ENCODE peak calls at places on chromosomes 12 and 14, in ten cellular contexts. One of them, this sample, is unnamed.
A peak's percentile ranks its signal among the peaks of the same experiment; 100 is the strongest.

GRCh38 chr12:46921754-46922113 is 95.9 kb upstream of the SLC38A4 start:
- DNase-seq in MCF 10A: peak; percentile 24
- DNase-seq in SK-N-DZ: no peak
- DNase-seq in activated CD8-positive, alpha-beta memory T cell treated with anti-CD3 and anti-CD28 coated beads for 48 hours: no peak
- DNase-seq in heart left ventricle: no peak
- DNase-seq in dermis blood vessel endothelial cell: no peak
- DNase-seq in naive B cell: no peak
- DNase-seq in C1 segment of cervical spinal cord: no peak
- DNase-seq in HS-5: no peak
- DNase-seq in stimulated activated naive CD8-positive, alpha-beta T cell treated with anti-CD3 and anti-CD28 coated beads, Interleukin-15, amount 100 ng/mL, for 72 hours: no peak
- DNase-seq in this sample: no peak

GRCh38 chr12:76480800-76481199 is 78.8 kb downstream of the OSBPL8 start:
- DNase-seq in stimulated activated naive CD8-positive, alpha-beta T cell treated with anti-CD3 and anti-CD28 coated beads, Interleukin-15, amount 100 ng/mL, for 72 hours: no peak
- DNase-seq in activated CD8-positive, alpha-beta memory T cell treated with anti-CD3 and anti-CD28 coated beads for 48 hours: no peak
- DNase-seq in MCF 10A: no peak
- DNase-seq in dermis blood vessel endothelial cell: peak; percentile 13
- DNase-seq in SK-N-DZ: no peak
- DNase-seq in heart left ventricle: no peak
- DNase-seq in naive B cell: no peak
- DNase-seq in C1 segment of cervical spinal cord: no peak
- DNase-seq in HS-5: no peak
- DNase-seq in this sample: no peak

GRCh38 chr14:68663385-68664076 is 129.3 kb downstream of the ZFP36L1 start:
- DNase-seq in HS-5: no peak
- DNase-seq in C1 segment of cervical spinal cord: no peak
- DNase-seq in activated CD8-positive, alpha-beta memory T cell treated with anti-CD3 and anti-CD28 coated beads for 48 hours: peak; percentile 38
- DNase-seq in heart left ventricle: no peak
- DNase-seq in MCF 10A: peak; percentile 43
- DNase-seq in naive B cell: no peak
- DNase-seq in stimulated activated naive CD8-positive, alpha-beta T cell treated with anti-CD3 and anti-CD28 coated beads, Interleukin-15, amount 100 ng/mL, for 72 hours: peak; percentile 46
- DNase-seq in SK-N-DZ: no peak
- DNase-seq in dermis blood vessel endothelial cell: no peak
- DNase-seq in this sample: no peak

GRCh38 chr12:111093428-111094142 is 173.2 kb upstream of the MYL2 start:
- DNase-seq in C1 segment of cervical spinal cord: no peak
- DNase-seq in naive B cell: peak; percentile 49
- DNase-seq in activated CD8-positive, alpha-beta memory T cell treated with anti-CD3 and anti-CD28 coated beads for 48 hours: no peak
- DNase-seq in stimulated activated naive CD8-positive, alpha-beta T cell treated with anti-CD3 and anti-CD28 coated beads, Interleukin-15, amount 100 ng/mL, for 72 hours: no peak
- DNase-seq in SK-N-DZ: no peak
- DNase-seq in MCF 10A: no peak
- DNase-seq in heart left ventricle: no peak
- DNase-seq in HS-5: no peak
- DNase-seq in dermis blood vessel endothelial cell: no peak
- DNase-seq in this sample: no peak

GRCh38 chr14:85420707-85421106 is 109.2 kb upstream of the FLRT2 start:
- DNase-seq in MCF 10A: no peak
- DNase-seq in dermis blood vessel endothelial cell: no peak
- DNase-seq in heart left ventricle: no peak
- DNase-seq in SK-N-DZ: no peak
- DNase-seq in activated CD8-positive, alpha-beta memory T cell treated with anti-CD3 and anti-CD28 coated beads for 48 hours: no peak
- DNase-seq in HS-5: no peak
- DNase-seq in stimulated activated naive CD8-positive, alpha-beta T cell treated with anti-CD3 and anti-CD28 coated beads, Interleukin-15, amount 100 ng/mL, for 72 hours: no peak
- DNase-seq in C1 segment of cervical spinal cord: no peak
- DNase-seq in naive B cell: no peak
- DNase-seq in this sample: no peak

GRCh38 chr12:101655400-101655799 is 42.0 kb upstream of the CHPT1 start:
- DNase-seq in stimulated activated naive CD8-positive, alpha-beta T cell treated with anti-CD3 and anti-CD28 coated beads, Interleukin-15, amount 100 ng/mL, for 72 hours: no peak
- DNase-seq in heart left ventricle: no peak
- DNase-seq in HS-5: no peak
- DNase-seq in naive B cell: no peak
- DNase-seq in MCF 10A: peak; percentile 6
- DNase-seq in activated CD8-positive, alpha-beta memory T cell treated with anti-CD3 and anti-CD28 coated beads for 48 hours: no peak
- DNase-seq in C1 segment of cervical spinal cord: no peak
- DNase-seq in SK-N-DZ: no peak
- DNase-seq in dermis blood vessel endothelial cell: no peak
- DNase-seq in this sample: no peak

GRCh38 chr14:76720382-76720813 is 40.9 kb upstream of the VASH1 start:
- DNase-seq in stimulated activated naive CD8-positive, alpha-beta T cell treated with anti-CD3 and anti-CD28 coated beads, Interleukin-15, amount 100 ng/mL, for 72 hours: no peak
- DNase-seq in SK-N-DZ: peak; percentile 74
- DNase-seq in HS-5: no peak
- DNase-seq in activated CD8-positive, alpha-beta memory T cell treated with anti-CD3 and anti-CD28 coated beads for 48 hours: no peak
- DNase-seq in dermis blood vessel endothelial cell: peak; percentile 88
- DNase-seq in naive B cell: no peak
- DNase-seq in MCF 10A: peak; percentile 35
- DNase-seq in heart left ventricle: peak; percentile 89
- DNase-seq in C1 segment of cervical spinal cord: no peak
- DNase-seq in this sample: no peak

GRCh38 chr14:51828017-51828797 is 32.2 kb upstream of the GNG2 start:
- DNase-seq in naive B cell: peak; percentile 45
- DNase-seq in C1 segment of cervical spinal cord: no peak
- DNase-seq in activated CD8-positive, alpha-beta memory T cell treated with anti-CD3 and anti-CD28 coated beads for 48 hours: peak; percentile 53
- DNase-seq in HS-5: no peak
- DNase-seq in MCF 10A: peak; percentile 72
- DNase-seq in heart left ventricle: peak; percentile 33
- DNase-seq in stimulated activated naive CD8-positive, alpha-beta T cell treated with anti-CD3 and anti-CD28 coated beads, Interleukin-15, amount 100 ng/mL, for 72 hours: peak; percentile 48
- DNase-seq in SK-N-DZ: no peak
- DNase-seq in dermis blood vessel endothelial cell: no peak
- DNase-seq in this sample: no peak

GRCh38 chr14:35883677-35884293 is 57.6 kb downstream of the BRMS1L start:
- DNase-seq in MCF 10A: peak; percentile 41
- DNase-seq in SK-N-DZ: peak; percentile 17
- DNase-seq in activated CD8-positive, alpha-beta memory T cell treated with anti-CD3 and anti-CD28 coated beads for 48 hours: no peak
- DNase-seq in dermis blood vessel endothelial cell: peak; percentile 54
- DNase-seq in stimulated activated naive CD8-positive, alpha-beta T cell treated with anti-CD3 and anti-CD28 coated beads, Interleukin-15, amount 100 ng/mL, for 72 hours: peak; percentile 5
- DNase-seq in C1 segment of cervical spinal cord: no peak
- DNase-seq in heart left ventricle: no peak
- DNase-seq in naive B cell: no peak
- DNase-seq in HS-5: no peak
- DNase-seq in this sample: peak; percentile 73

GRCh38 chr14:74207943-74208342 is 31.3 kb upstream of the VSX2 start:
- DNase-seq in SK-N-DZ: no peak
- DNase-seq in C1 segment of cervical spinal cord: no peak
- DNase-seq in heart left ventricle: no peak
- DNase-seq in HS-5: no peak
- DNase-seq in naive B cell: no peak
- DNase-seq in MCF 10A: no peak
- DNase-seq in activated CD8-positive, alpha-beta memory T cell treated with anti-CD3 and anti-CD28 coated beads for 48 hours: no peak
- DNase-seq in dermis blood vessel endothelial cell: peak; percentile 21
- DNase-seq in stimulated activated naive CD8-positive, alpha-beta T cell treated with anti-CD3 and anti-CD28 coated beads, Interleukin-15, amount 100 ng/mL, for 72 hours: no peak
- DNase-seq in this sample: no peak

GRCh38 chr14:41662780-41663477 is 56.3 kb downstream of the LRFN5 start:
- DNase-seq in C1 segment of cervical spinal cord: no peak
- DNase-seq in SK-N-DZ: no peak
- DNase-seq in heart left ventricle: no peak
- DNase-seq in stimulated activated naive CD8-positive, alpha-beta T cell treated with anti-CD3 and anti-CD28 coated beads, Interleukin-15, amount 100 ng/mL, for 72 hours: no peak
- DNase-seq in naive B cell: no peak
- DNase-seq in activated CD8-positive, alpha-beta memory T cell treated with anti-CD3 and anti-CD28 coated beads for 48 hours: no peak
- DNase-seq in dermis blood vessel endothelial cell: no peak
- DNase-seq in HS-5: no peak
- DNase-seq in MCF 10A: no peak
- DNase-seq in this sample: no peak

GRCh38 chr14:28298156-28298555 is 468.4 kb upstream of the FOXG1 start:
- DNase-seq in C1 segment of cervical spinal cord: no peak
- DNase-seq in HS-5: no peak
- DNase-seq in MCF 10A: peak; percentile 6
- DNase-seq in SK-N-DZ: no peak
- DNase-seq in naive B cell: no peak
- DNase-seq in heart left ventricle: no peak
- DNase-seq in dermis blood vessel endothelial cell: no peak
- DNase-seq in stimulated activated naive CD8-positive, alpha-beta T cell treated with anti-CD3 and anti-CD28 coated beads, Interleukin-15, amount 100 ng/mL, for 72 hours: no peak
- DNase-seq in activated CD8-positive, alpha-beta memory T cell treated with anti-CD3 and anti-CD28 coated beads for 48 hours: no peak
- DNase-seq in this sample: no peak

GRCh38 chr14:33686856-33687255 is 264.0 kb downstream of the EGLN3 start:
- DNase-seq in MCF 10A: no peak
- DNase-seq in naive B cell: no peak
- DNase-seq in heart left ventricle: no peak
- DNase-seq in stimulated activated naive CD8-positive, alpha-beta T cell treated with anti-CD3 and anti-CD28 coated beads, Interleukin-15, amount 100 ng/mL, for 72 hours: no peak
- DNase-seq in dermis blood vessel endothelial cell: no peak
- DNase-seq in C1 segment of cervical spinal cord: no peak
- DNase-seq in SK-N-DZ: no peak
- DNase-seq in HS-5: no peak
- DNase-seq in activated CD8-positive, alpha-beta memory T cell treated with anti-CD3 and anti-CD28 coated beads for 48 hours: no peak
- DNase-seq in this sample: no peak

GRCh38 chr12:51980051-51980808 is 26.5 kb upstream of the TAMALIN start:
- DNase-seq in SK-N-DZ: peak; percentile 68
- DNase-seq in MCF 10A: peak; percentile 80
- DNase-seq in dermis blood vessel endothelial cell: peak; percentile 81
- DNase-seq in naive B cell: peak; percentile 63
- DNase-seq in stimulated activated naive CD8-positive, alpha-beta T cell treated with anti-CD3 and anti-CD28 coated beads, Interleukin-15, amount 100 ng/mL, for 72 hours: peak; percentile 61
- DNase-seq in C1 segment of cervical spinal cord: peak; percentile 9
- DNase-seq in activated CD8-positive, alpha-beta memory T cell treated with anti-CD3 and anti-CD28 coated beads for 48 hours: no peak
- DNase-seq in HS-5: peak; percentile 39
- DNase-seq in heart left ventricle: peak; percentile 65
- DNase-seq in this sample: peak; percentile 61

GRCh38 chr14:68977741-68978549 is 1.2 kb downstream of the ACTN1 start:
- DNase-seq in SK-N-DZ: peak; percentile 37
- DNase-seq in HS-5: peak; percentile 72
- DNase-seq in MCF 10A: peak; percentile 91
- DNase-seq in dermis blood vessel endothelial cell: peak; percentile 87
- DNase-seq in C1 segment of cervical spinal cord: peak; percentile 56
- DNase-seq in heart left ventricle: peak; percentile 81
- DNase-seq in naive B cell: peak; percentile 5
- DNase-seq in stimulated activated naive CD8-positive, alpha-beta T cell treated with anti-CD3 and anti-CD28 coated beads, Interleukin-15, amount 100 ng/mL, for 72 hours: peak; percentile 76
- DNase-seq in activated CD8-positive, alpha-beta memory T cell treated with anti-CD3 and anti-CD28 coated beads for 48 hours: peak; percentile 60
- DNase-seq in this sample: peak; percentile 31

GRCh38 chr14:65850429-65851145 is 438.1 kb downstream of the FUT8 start:
- DNase-seq in HS-5: no peak
- DNase-seq in activated CD8-positive, alpha-beta memory T cell treated with anti-CD3 and anti-CD28 coated beads for 48 hours: peak; percentile 15
- DNase-seq in C1 segment of cervical spinal cord: peak; percentile 54
- DNase-seq in MCF 10A: peak; percentile 14
- DNase-seq in naive B cell: no peak
- DNase-seq in heart left ventricle: no peak
- DNase-seq in stimulated activated naive CD8-positive, alpha-beta T cell treated with anti-CD3 and anti-CD28 coated beads, Interleukin-15, amount 100 ng/mL, for 72 hours: peak; percentile 18
- DNase-seq in SK-N-DZ: peak; percentile 29
- DNase-seq in dermis blood vessel endothelial cell: no peak
- DNase-seq in this sample: no peak

GRCh38 chr12:27595231-27595642 is 71.2 kb downstream of the PPFIBP1 start:
- DNase-seq in activated CD8-positive, alpha-beta memory T cell treated with anti-CD3 and anti-CD28 coated beads for 48 hours: no peak
- DNase-seq in SK-N-DZ: peak; percentile 41
- DNase-seq in MCF 10A: no peak
- DNase-seq in C1 segment of cervical spinal cord: no peak
- DNase-seq in HS-5: no peak
- DNase-seq in dermis blood vessel endothelial cell: peak; percentile 78
- DNase-seq in stimulated activated naive CD8-positive, alpha-beta T cell treated with anti-CD3 and anti-CD28 coated beads, Interleukin-15, amount 100 ng/mL, for 72 hours: no peak
- DNase-seq in heart left ventricle: no peak
- DNase-seq in naive B cell: no peak
- DNase-seq in this sample: no peak

GRCh38 chr12:4114986-4115385 is 158.6 kb upstream of the CCND2 start:
- DNase-seq in heart left ventricle: no peak
- DNase-seq in C1 segment of cervical spinal cord: no peak
- DNase-seq in naive B cell: no peak
- DNase-seq in SK-N-DZ: no peak
- DNase-seq in MCF 10A: no peak
- DNase-seq in stimulated activated naive CD8-positive, alpha-beta T cell treated with anti-CD3 and anti-CD28 coated beads, Interleukin-15, amount 100 ng/mL, for 72 hours: no peak
- DNase-seq in activated CD8-positive, alpha-beta memory T cell treated with anti-CD3 and anti-CD28 coated beads for 48 hours: peak; percentile 23
- DNase-seq in HS-5: no peak
- DNase-seq in dermis blood vessel endothelial cell: no peak
- DNase-seq in this sample: no peak

GRCh38 chr12:100372846-100373245 is 16.0 kb downstream of the SLC17A8 start:
- DNase-seq in MCF 10A: no peak
- DNase-seq in activated CD8-positive, alpha-beta memory T cell treated with anti-CD3 and anti-CD28 coated beads for 48 hours: no peak
- DNase-seq in SK-N-DZ: no peak
- DNase-seq in stimulated activated naive CD8-positive, alpha-beta T cell treated with anti-CD3 and anti-CD28 coated beads, Interleukin-15, amount 100 ng/mL, for 72 hours: no peak
- DNase-seq in heart left ventricle: no peak
- DNase-seq in C1 segment of cervical spinal cord: no peak
- DNase-seq in naive B cell: no peak
- DNase-seq in HS-5: no peak
- DNase-seq in dermis blood vessel endothelial cell: no peak
- DNase-seq in this sample: no peak

GRCh38 chr14:58082491-58083098 is 69.4 kb downstream of the ARMH4 start:
- DNase-seq in stimulated activated naive CD8-positive, alpha-beta T cell treated with anti-CD3 and anti-CD28 coated beads, Interleukin-15, amount 100 ng/mL, for 72 hours: no peak
- DNase-seq in MCF 10A: peak; percentile 80
- DNase-seq in C1 segment of cervical spinal cord: no peak
- DNase-seq in heart left ventricle: peak; percentile 25
- DNase-seq in HS-5: peak; percentile 74
- DNase-seq in dermis blood vessel endothelial cell: peak; percentile 85
- DNase-seq in naive B cell: no peak
- DNase-seq in SK-N-DZ: no peak
- DNase-seq in activated CD8-positive, alpha-beta memory T cell treated with anti-CD3 and anti-CD28 coated beads for 48 hours: no peak
- DNase-seq in this sample: no peak

GRCh38 chr12:32365473-32366064 is 33.8 kb upstream of the FGD4 start:
- DNase-seq in HS-5: peak; percentile 63
- DNase-seq in dermis blood vessel endothelial cell: peak; percentile 91
- DNase-seq in activated CD8-positive, alpha-beta memory T cell treated with anti-CD3 and anti-CD28 coated beads for 48 hours: no peak
- DNase-seq in stimulated activated naive CD8-positive, alpha-beta T cell treated with anti-CD3 and anti-CD28 coated beads, Interleukin-15, amount 100 ng/mL, for 72 hours: peak; percentile 32
- DNase-seq in naive B cell: peak; percentile 25
- DNase-seq in MCF 10A: peak; percentile 81
- DNase-seq in SK-N-DZ: peak; percentile 70
- DNase-seq in C1 segment of cervical spinal cord: no peak
- DNase-seq in heart left ventricle: no peak
- DNase-seq in this sample: no peak

GRCh38 chr14:84250863-84251262 is 1279.1 kb upstream of the FLRT2 start:
- DNase-seq in MCF 10A: no peak
- DNase-seq in SK-N-DZ: no peak
- DNase-seq in activated CD8-positive, alpha-beta memory T cell treated with anti-CD3 and anti-CD28 coated beads for 48 hours: no peak
- DNase-seq in heart left ventricle: no peak
- DNase-seq in naive B cell: no peak
- DNase-seq in dermis blood vessel endothelial cell: peak; percentile 96
- DNase-seq in HS-5: no peak
- DNase-seq in C1 segment of cervical spinal cord: no peak
- DNase-seq in stimulated activated naive CD8-positive, alpha-beta T cell treated with anti-CD3 and anti-CD28 coated beads, Interleukin-15, amount 100 ng/mL, for 72 hours: no peak
- DNase-seq in this sample: no peak

GRCh38 chr12:12182926-12183325 is 83.9 kb downstream of the LRP6 start:
- DNase-seq in stimulated activated naive CD8-positive, alpha-beta T cell treated with anti-CD3 and anti-CD28 coated beads, Interleukin-15, amount 100 ng/mL, for 72 hours: no peak
- DNase-seq in naive B cell: no peak
- DNase-seq in SK-N-DZ: no peak
- DNase-seq in HS-5: no peak
- DNase-seq in heart left ventricle: no peak
- DNase-seq in C1 segment of cervical spinal cord: no peak
- DNase-seq in MCF 10A: no peak
- DNase-seq in activated CD8-positive, alpha-beta memory T cell treated with anti-CD3 and anti-CD28 coated beads for 48 hours: no peak
- DNase-seq in dermis blood vessel endothelial cell: peak; percentile 38
- DNase-seq in this sample: no peak

GRCh38 chr12:89439946-89440345 is 84.7 kb downstream of the GALNT4 start:
- DNase-seq in activated CD8-positive, alpha-beta memory T cell treated with anti-CD3 and anti-CD28 coated beads for 48 hours: no peak
- DNase-seq in HS-5: peak; percentile 54
- DNase-seq in naive B cell: no peak
- DNase-seq in dermis blood vessel endothelial cell: peak; percentile 75
- DNase-seq in stimulated activated naive CD8-positive, alpha-beta T cell treated with anti-CD3 and anti-CD28 coated beads, Interleukin-15, amount 100 ng/mL, for 72 hours: no peak
- DNase-seq in SK-N-DZ: no peak
- DNase-seq in heart left ventricle: no peak
- DNase-seq in C1 segment of cervical spinal cord: no peak
- DNase-seq in MCF 10A: peak; percentile 30
- DNase-seq in this sample: no peak

GRCh38 chr12:6607751-6608591 is 792 bp upstream of the CHD4 start:
- DNase-seq in SK-N-DZ: peak; percentile 89
- DNase-seq in activated CD8-positive, alpha-beta memory T cell treated with anti-CD3 and anti-CD28 coated beads for 48 hours: no peak
- DNase-seq in naive B cell: peak; percentile 74
- DNase-seq in stimulated activated naive CD8-positive, alpha-beta T cell treated with anti-CD3 and anti-CD28 coated beads, Interleukin-15, amount 100 ng/mL, for 72 hours: peak; percentile 77
- DNase-seq in MCF 10A: peak; percentile 92
- DNase-seq in dermis blood vessel endothelial cell: peak; percentile 55
- DNase-seq in HS-5: peak; percentile 72
- DNase-seq in C1 segment of cervical spinal cord: no peak
- DNase-seq in heart left ventricle: no peak
- DNase-seq in this sample: no peak

GRCh38 chr14:90551733-90552464 is 155.1 kb downstream of the CALM1 start:
- DNase-seq in HS-5: no peak
- DNase-seq in activated CD8-positive, alpha-beta memory T cell treated with anti-CD3 and anti-CD28 coated beads for 48 hours: no peak
- DNase-seq in heart left ventricle: no peak
- DNase-seq in dermis blood vessel endothelial cell: no peak
- DNase-seq in stimulated activated naive CD8-positive, alpha-beta T cell treated with anti-CD3 and anti-CD28 coated beads, Interleukin-15, amount 100 ng/mL, for 72 hours: no peak
- DNase-seq in naive B cell: no peak
- DNase-seq in SK-N-DZ: no peak
- DNase-seq in MCF 10A: peak; percentile 6
- DNase-seq in C1 segment of cervical spinal cord: no peak
- DNase-seq in this sample: no peak

GRCh38 chr12:23025372-23026021 is 400.5 kb downstream of the ETNK1 start:
- DNase-seq in C1 segment of cervical spinal cord: no peak
- DNase-seq in stimulated activated naive CD8-positive, alpha-beta T cell treated with anti-CD3 and anti-CD28 coated beads, Interleukin-15, amount 100 ng/mL, for 72 hours: no peak
- DNase-seq in heart left ventricle: no peak
- DNase-seq in MCF 10A: no peak
- DNase-seq in SK-N-DZ: no peak
- DNase-seq in naive B cell: no peak
- DNase-seq in dermis blood vessel endothelial cell: no peak
- DNase-seq in activated CD8-positive, alpha-beta memory T cell treated with anti-CD3 and anti-CD28 coated beads for 48 hours: no peak
- DNase-seq in HS-5: no peak
- DNase-seq in this sample: no peak

GRCh38 chr14:33781267-33781666 is 169.6 kb downstream of the EGLN3 start:
- DNase-seq in MCF 10A: peak; percentile 33
- DNase-seq in dermis blood vessel endothelial cell: no peak
- DNase-seq in SK-N-DZ: no peak
- DNase-seq in stimulated activated naive CD8-positive, alpha-beta T cell treated with anti-CD3 and anti-CD28 coated beads, Interleukin-15, amount 100 ng/mL, for 72 hours: no peak
- DNase-seq in naive B cell: no peak
- DNase-seq in activated CD8-positive, alpha-beta memory T cell treated with anti-CD3 and anti-CD28 coated beads for 48 hours: no peak
- DNase-seq in heart left ventricle: no peak
- DNase-seq in HS-5: no peak
- DNase-seq in C1 segment of cervical spinal cord: no peak
- DNase-seq in this sample: no peak